ENCODE peak calls at places on chromosome 19, in six cellular contexts. P is thoracic aorta; U is fibroblast of lung; F is sigmoid colon; V is CD8-positive, alpha-beta T cell; D is ovary. W is an unnamed sample. For H3K36me3, the result is how much of the 10 kb centered on the place peaks cover.

GRCh38 chr19:10352764-10353671 is 13.6 kb upstream of the ICAM3 start:
- DNase-seq in P (no peak), U (no peak), F (peak), V (no peak), D (peak), W (no peak)

GRCh38 chr19:12364391-12365093 is 941 bp downstream of the ZNF442 start:
- DNase-seq in P (no peak), U (peak), F (peak), V (no peak), D (peak), W (peak)

GRCh38 chr19:14300281-14300680 is 81.0 kb upstream of the ADGRE5 start:
- DNase-seq in P (no peak), U (no peak), F (no peak), V (no peak), D (no peak), W (no peak)

GRCh38 chr19:5271145-5271544 is 69.5 kb downstream of the PTPRS start:
- DNase-seq in P (no peak), U (no peak), F (no peak), V (no peak), D (no peak), W (peak)

GRCh38 chr19:343941-344624 is 513 bp downstream of the MIER2 start:
- DNase-seq in P (no peak), U (peak), F (peak), V (peak), D (no peak), W (peak)

GRCh38 chr19:18282788-18283141 is 1.3 kb upstream of the JUND start:
- DNase-seq in P (no peak), U (no peak), F (no peak), V (no peak), D (no peak), W (no peak)

GRCh38 chr19:3673506-3674439 is 26.5 kb downstream of the PIP5K1C start:
- DNase-seq in P (no peak), U (no peak), F (no peak), V (no peak), D (no peak), W (no peak)

GRCh38 chr19:41366089-41366488 is 2.1 kb upstream of the B9D2 start:
- DNase-seq in P (no peak), U (no peak), F (no peak), V (no peak), D (no peak), W (no peak)

GRCh38 chr19:35454663-35455062 is 6.6 kb downstream of the FFAR2 start:
- DNase-seq in P (no peak), U (no peak), F (no peak), V (no peak), D (no peak), W (no peak)

GRCh38 chr19:55519461-55520311 is 17.2 kb downstream of the SBK2 start:
- DNase-seq in P (no peak), U (peak), F (no peak), V (no peak), D (no peak), W (peak)

GRCh38 chr19:55544014-55544413 is 1.3 kb downstream of the SBK3 start:
- DNase-seq in P (no peak), U (no peak), F (no peak), V (no peak), D (no peak), W (no peak)

GRCh38 chr19:43561144-43561970 is 14.0 kb downstream of the XRCC1 start:
- DNase-seq in P (no peak), U (no peak), F (no peak), V (no peak), D (no peak), W (no peak)

GRCh38 chr19:30227071-30227621 is 145.0 kb upstream of the ZNF536 start:
- DNase-seq in P (no peak), U (no peak), F (peak), V (no peak), D (no peak), W (peak)

GRCh38 chr19:48330012-48330681 is 4.8 kb downstream of the EMP3 start:
- DNase-seq in P (no peak), U (peak), F (peak), V (peak), D (peak), W (no peak)
- H3K36me3 ChIP-seq in P (under half), U (under half), F (under half), V (under half), D (under half), W (under half)

DNA sequence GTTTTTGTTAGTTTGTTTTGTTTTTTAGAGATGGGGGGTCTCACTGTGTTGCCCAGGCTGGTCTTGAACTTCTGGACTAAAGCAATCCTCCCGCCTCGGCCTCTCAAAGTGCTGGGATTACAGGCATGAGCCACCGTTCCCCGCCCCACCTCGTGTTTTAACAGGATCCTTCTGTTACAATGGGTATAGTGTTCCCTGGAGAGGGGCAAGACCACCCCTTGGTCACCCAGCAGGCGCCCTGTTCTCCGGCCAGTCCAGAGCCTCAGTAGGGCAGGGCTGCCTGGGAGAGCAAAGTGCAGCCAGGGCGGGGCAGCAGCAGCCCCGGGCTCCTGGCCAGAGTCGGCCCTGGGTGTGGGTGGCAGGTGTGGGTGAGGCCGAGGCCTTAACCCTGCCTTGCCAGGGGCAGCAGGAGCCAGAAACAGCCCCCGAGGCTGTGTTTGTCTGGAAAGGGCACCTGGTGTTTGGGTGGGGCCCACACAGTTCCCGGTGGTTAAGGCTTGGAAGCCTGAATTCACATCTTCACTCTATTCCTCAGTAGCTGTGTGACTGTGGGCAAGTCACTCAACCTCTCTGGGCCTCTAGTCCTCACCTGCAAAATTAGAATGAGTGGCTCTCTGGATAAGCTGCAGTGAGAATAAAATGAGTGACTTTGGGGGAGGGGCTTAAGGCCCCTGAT is 7.2 kb downstream of the VASP start:
- DNase-seq in P (no peak), U (no peak), F (no peak), V (no peak), D (no peak), W (no peak)
- H3K36me3 ChIP-seq in P (under half), U (under half), F (under half), V (under half), D (under half), W (under half)

DNA sequence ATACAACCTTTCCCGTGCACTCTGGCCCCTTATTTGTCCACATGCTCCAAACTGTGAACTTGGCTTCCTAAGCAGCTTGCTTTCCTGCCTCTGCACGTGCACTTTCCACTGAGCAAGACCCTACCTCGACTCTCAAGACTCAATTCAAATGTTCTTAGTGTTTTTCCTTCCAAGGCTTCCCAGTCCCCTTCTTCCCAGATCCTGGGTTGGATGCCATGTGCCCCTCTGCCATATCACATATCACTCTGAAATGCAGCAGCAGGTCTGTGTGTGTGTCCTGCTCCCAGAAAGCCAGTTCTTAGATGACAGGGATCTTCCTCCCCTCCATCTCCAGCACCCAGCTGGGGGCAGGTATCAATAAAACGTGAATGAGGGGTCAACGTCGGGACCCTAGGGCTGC is 3.0 kb downstream of the ZNF557 start:
- DNase-seq in P (no peak), U (no peak), F (no peak), V (no peak), D (no peak), W (no peak)
- H3K36me3 ChIP-seq in P (half or more), U (under half), F (half or more), V (half or more), D (under half), W (half or more)

DNA sequence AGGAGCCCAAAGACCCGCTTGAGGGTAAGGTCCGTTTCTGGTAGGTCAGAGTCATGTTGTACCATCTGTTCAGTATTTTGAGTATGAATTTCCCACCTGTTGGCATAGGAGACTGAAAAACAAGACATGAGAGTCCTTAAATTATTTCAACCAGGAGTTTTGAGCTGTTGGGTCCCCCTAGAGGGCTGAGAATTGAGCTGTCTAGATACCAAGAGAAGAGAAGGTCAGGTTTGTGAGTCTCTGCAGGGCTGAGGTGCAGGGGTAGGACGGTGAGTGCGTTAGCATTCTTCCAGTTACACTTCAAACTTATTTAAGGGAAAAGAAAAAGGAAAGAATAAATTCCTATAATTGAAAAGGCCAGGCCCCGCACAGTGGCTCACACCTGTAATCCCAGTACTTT is 5.0 kb downstream of the CBLC start:
- DNase-seq in P (no peak), U (no peak), F (no peak), V (no peak), D (no peak), W (no peak)
- H3K36me3 ChIP-seq in P (under half), U (under half), F (under half), V (under half), D (under half), W (under half)

GRCh38 chr19:56912406-56912805 is 71.9 kb upstream of the PEG3 start:
- DNase-seq in P (no peak), U (no peak), F (no peak), V (no peak), D (no peak), W (no peak)

GRCh38 chr19:56916528-56916927 is 76.0 kb upstream of the PEG3 start:
- DNase-seq in P (no peak), U (no peak), F (no peak), V (no peak), D (no peak), W (no peak)

GRCh38 chr19:56918682-56919307 is 78.3 kb upstream of the PEG3 start:
- DNase-seq in P (no peak), U (no peak), F (no peak), V (no peak), D (no peak), W (no peak)

GRCh38 chr19:56919308-56919995 is 78.9 kb upstream of the PEG3 start:
- DNase-seq in P (no peak), U (no peak), F (no peak), V (no peak), D (peak), W (no peak)

GRCh38 chr19:56917998-56918397 is 77.5 kb upstream of the PEG3 start:
- DNase-seq in P (no peak), U (no peak), F (no peak), V (no peak), D (no peak), W (no peak)
- H3K36me3 ChIP-seq in P (under half), U (under half), F (under half), V (under half), D (under half), W (under half)

GRCh38 chr19:28019901-28020300 is 1193.0 kb downstream of the UQCRFS1 start:
- DNase-seq in P (no peak), U (no peak), F (no peak), V (no peak), D (no peak), W (no peak)
- H3K36me3 ChIP-seq in P (under half), U (under half), F (under half), V (under half), D (under half), W (under half)

GRCh38 chr19:2047076-2047448 is 4.0 kb downstream of the MKNK2 start:
- DNase-seq in P (no peak), U (no peak), F (no peak), V (no peak), D (no peak), W (no peak)

GRCh38 chr19:2048104-2048958 is 2.7 kb downstream of the MKNK2 start:
- DNase-seq in P (no peak), U (no peak), F (peak), V (no peak), D (no peak), W (no peak)

GRCh38 chr19:2046046-2046907 is 4.8 kb downstream of the MKNK2 start:
- DNase-seq in P (no peak), U (no peak), F (peak), V (no peak), D (no peak), W (no peak)

GRCh38 chr19:2048959-2049740 is 1.9 kb downstream of the MKNK2 start:
- DNase-seq in P (no peak), U (no peak), F (peak), V (no peak), D (peak), W (no peak)

GRCh38 chr19:2047449-2048103 is 3.5 kb downstream of the MKNK2 start:
- DNase-seq in P (no peak), U (no peak), F (peak), V (no peak), D (peak), W (peak)
- H3K36me3 ChIP-seq in P (under half), U (under half), F (under half), V (under half), D (under half), W (half or more)

GRCh38 chr19:46725859-46726393 is 9.0 kb upstream of the PRKD2 start:
- DNase-seq in P (no peak), U (no peak), F (no peak), V (no peak), D (no peak), W (no peak)
- H3K36me3 ChIP-seq in P (half or more), U (half or more), F (half or more), V (half or more), D (under half), W (half or more)

W was measured in adipocyte.